ENCODE peak calls at places on chromosomes 6 and 20, in nine cellular contexts. L is activated naive CD4-positive, alpha-beta T cell treated with anti-CD3 and anti-CD28 coated beads, Interleukin-2, amount 50 U/mL, for 16 hours; E is activated T-helper 9 cell treated with anti-CD3 and anti-CD28 coated beads, Interleukin-2, amount 50 U/mL, for 16 hours; W is astrocyte of the spinal cord; P is NCI-H446; J is NCI-H2081; M is T-cell; N is A172; D is ascending aorta. F is an unnamed sample.

GRCh38 chr6:30411515-30412207 is 66.7 kb downstream of the RPP21 start:
- DNase-seq in L (peak; percentile 61), E (peak; percentile 43), W (peak; percentile 41), P (peak; percentile 7), J (peak; percentile 17), M (peak; percentile 36), N (peak; percentile 47), D (no peak), F (peak; percentile 47)

GRCh38 chr20:15491564-15491963 is 1081.7 kb downstream of the KIF16B start:
- DNase-seq in L (no peak), E (no peak), W (no peak), P (no peak), J (no peak), M (no peak), N (no peak), D (no peak), F (no peak)

GRCh38 chr6:113879186-113880096 is 22.3 kb downstream of the MARCKS start:
- DNase-seq in L (no peak), E (no peak), W (peak; percentile 86), P (peak; percentile 21), J (peak; percentile 47), M (no peak), N (peak; percentile 75), D (peak; percentile 66), F (peak; percentile 86)

GRCh38 chr6:52499026-52499425 is 77.8 kb downstream of the TRAM2 start:
- DNase-seq in L (no peak), E (no peak), W (peak; percentile 55), P (no peak), J (no peak), M (no peak), N (peak; percentile 65), D (no peak), F (no peak)

GRCh38 chr20:32360333-32360634 is 2.2 kb downstream of the ASXL1 start:
- DNase-seq in L (no peak), E (no peak), W (no peak), P (no peak), J (no peak), M (no peak), N (no peak), D (no peak), F (no peak)

GRCh38 chr20:53839423-53840176 is 230.8 kb downstream of the BCAS1 start:
- DNase-seq in L (peak; percentile 19), E (peak; percentile 14), W (no peak), P (no peak), J (no peak), M (peak; percentile 73), N (peak; percentile 44), D (peak; percentile 69), F (no peak)

GRCh38 chr20:46520540-46520939 is 7.2 kb upstream of the ZNF334 start:
- DNase-seq in L (no peak), E (no peak), W (no peak), P (no peak), J (no peak), M (no peak), N (no peak), D (no peak), F (no peak)

GRCh38 chr6:154921482-154921881 is 73.6 kb upstream of the TIAM2 start:
- DNase-seq in L (no peak), E (no peak), W (no peak), P (no peak), J (no peak), M (no peak), N (peak; percentile 23), D (no peak), F (no peak)

GRCh38 chr6:26183237-26183580 is 96.0 kb downstream of the HFE start:
- DNase-seq in L (no peak), E (no peak), W (no peak), P (no peak), J (no peak), M (no peak), N (no peak), D (no peak), F (no peak)

GRCh38 chr6:34412054-34412453 is 13.8 kb downstream of the RPS10 start:
- DNase-seq in L (no peak), E (no peak), W (peak; percentile 15), P (no peak), J (no peak), M (no peak), N (no peak), D (no peak), F (no peak)

GRCh38 chr6:154594474-154595198 is 84.2 kb upstream of the CNKSR3 start:
- DNase-seq in L (no peak), E (no peak), W (no peak), P (no peak), J (no peak), M (no peak), N (no peak), D (no peak), F (no peak)

GRCh38 chr6:22357724-22358189 is 60.9 kb upstream of the PRL start:
- DNase-seq in L (no peak), E (no peak), W (no peak), P (no peak), J (no peak), M (no peak), N (no peak), D (no peak), F (no peak)

GRCh38 chr6:39922821-39923220 is 11.4 kb downstream of the MOCS1 start:
- DNase-seq in L (no peak), E (no peak), W (no peak), P (no peak), J (no peak), M (no peak), N (no peak), D (peak; percentile 53), F (no peak)

GRCh38 chr6:32977272-32977952 is 9.0 kb downstream of the BRD2 start:
- DNase-seq in L (no peak), E (no peak), W (no peak), P (no peak), J (no peak), M (no peak), N (no peak), D (no peak), F (no peak)

GRCh38 chr6:44228836-44229235 is 5.4 kb downstream of the SLC29A1 start:
- DNase-seq in L (no peak), E (no peak), W (no peak), P (no peak), J (no peak), M (no peak), N (no peak), D (peak; percentile 42), F (no peak)

GRCh38 chr20:34377072-34377847 is 14.2 kb downstream of the ITCH start:
- DNase-seq in L (no peak), E (no peak), W (no peak), P (no peak), J (no peak), M (no peak), N (no peak), D (no peak), F (no peak)

GRCh38 chr6:52929321-52930164 is 20.0 kb upstream of the GSTA3 start:
- DNase-seq in L (no peak), E (no peak), W (peak; percentile 84), P (no peak), J (no peak), M (no peak), N (peak; percentile 93), D (no peak), F (peak; percentile 89)

GRCh38 chr20:32458837-32459220 is 100.7 kb downstream of the ASXL1 start:
- DNase-seq in L (no peak), E (no peak), W (no peak), P (no peak), J (no peak), M (no peak), N (no peak), D (no peak), F (no peak)

GRCh38 chr6:87078983-87079616 is 15.8 kb downstream of the CGA start:
- DNase-seq in L (peak; percentile 50), E (peak; percentile 27), W (peak; percentile 61), P (peak; percentile 29), J (no peak), M (peak; percentile 6), N (peak; percentile 72), D (peak; percentile 73), F (peak; percentile 67)

GRCh38 chr6:134678436-134678889 is 271.4 kb downstream of the ALDH8A1 start:
- DNase-seq in L (no peak), E (no peak), W (peak; percentile 92), P (peak; percentile 74), J (peak; percentile 37), M (no peak), N (peak; percentile 58), D (no peak), F (peak; percentile 81)

GRCh38 chr20:577167-577791 is 32.8 kb downstream of the TCF15 start:
- DNase-seq in L (no peak), E (no peak), W (no peak), P (no peak), J (no peak), M (no peak), N (peak; percentile 16), D (no peak), F (peak; percentile 11)